ENCODE peak calls at places on chromosomes 16 and 17, in six cellular contexts. Y is neural crest cell, N is PC-3, D is RPMI8226, M is skeletal muscle cell, S is NCI-H748 treated with DMSO at 0.1 percent for 48 hours. K is an unnamed sample.

GRCh38 chr17:50877838-50878237 is 11.7 kb upstream of the TOB1 start:
- DNase-seq in Y (no peak), N (no peak), D (no peak), M (no peak), S (no peak), K (no peak)

GRCh38 chr16:88200896-88201185 is 181.9 kb upstream of the ZNF469 start:
- DNase-seq in Y (no peak), N (no peak), D (no peak), M (no peak), S (no peak), K (no peak)

GRCh38 chr17:49455226-49455968 is 39.7 kb upstream of the NGFR start:
- DNase-seq in Y (no peak), N (no peak), D (no peak), M (no peak), S (no peak), K (no peak)

GRCh38 chr17:50466371-50467113 is 2.1 kb downstream of the CHAD start:
- DNase-seq in Y (no peak), N (peak), D (peak), M (no peak), S (no peak), K (peak)

GRCh38 chr16:27330542-27330941 is 16.8 kb downstream of the IL4R start:
- DNase-seq in Y (no peak), N (no peak), D (no peak), M (peak), S (no peak), K (no peak)

GRCh38 chr16:75224683-75225082 is 5.9 kb downstream of the CTRB1 start:
- DNase-seq in Y (no peak), N (no peak), D (no peak), M (no peak), S (no peak), K (no peak)

GRCh38 chr16:29991571-29991904 is 3.9 kb downstream of the HIRIP3 start:
- DNase-seq in Y (no peak), N (no peak), D (no peak), M (no peak), S (no peak), K (no peak)

GRCh38 chr17:41971721-41972523 is 5.3 kb downstream of the CNP start:
- DNase-seq in Y (no peak), N (no peak), D (no peak), M (no peak), S (no peak), K (no peak)

K was measured in NAMALWA.